ENCODE peak calls at places on chromosomes 11 and 22, in five cellular contexts. One of them, this sample, is unnamed.

GRCh38 chr11:119338318-119338890 is 2.3 kb downstream of the C1QTNF5 start:
- DNase-seq in EH: peak; percentile 87
- DNase-seq in mammary epithelial cell: peak; percentile 44
- DNase-seq in ovary: no peak
- DNase-seq in A172: peak; percentile 31
- DNase-seq in this sample: peak; percentile 74

GRCh38 chr11:71843858-71844257 is 10.9 kb downstream of the DEFB108B start:
- DNase-seq in EH: no peak
- DNase-seq in mammary epithelial cell: no peak
- DNase-seq in ovary: no peak
- DNase-seq in A172: no peak
- DNase-seq in this sample: no peak

GRCh38 chr11:6204708-6205107 is 649 bp upstream of the C11orf42 start:
- DNase-seq in EH: no peak
- DNase-seq in mammary epithelial cell: no peak
- DNase-seq in ovary: no peak
- DNase-seq in A172: no peak
- DNase-seq in this sample: no peak

GRCh38 chr22:38139901-38140300 is 29.4 kb upstream of the BAIAP2L2 start:
- DNase-seq in EH: no peak
- DNase-seq in mammary epithelial cell: no peak
- DNase-seq in ovary: no peak
- DNase-seq in A172: no peak
- DNase-seq in this sample: no peak

GRCh38 chr22:36326178-36327161 is 61.3 kb downstream of the MYH9 start:
- DNase-seq in EH: no peak
- DNase-seq in mammary epithelial cell: no peak
- DNase-seq in ovary: no peak
- DNase-seq in A172: no peak
- DNase-seq in this sample: no peak

GRCh38 chr22:25032066-25032465 is 79.5 kb downstream of the KIAA1671 start:
- DNase-seq in EH: no peak
- DNase-seq in mammary epithelial cell: no peak
- DNase-seq in ovary: no peak
- DNase-seq in A172: no peak
- DNase-seq in this sample: no peak

GRCh38 chr11:44859528-44859925 is 91.2 kb downstream of the TP53I11 start:
- DNase-seq in EH: no peak
- DNase-seq in mammary epithelial cell: no peak
- DNase-seq in ovary: no peak
- DNase-seq in A172: no peak
- DNase-seq in this sample: no peak

GRCh38 chr11:100752371-100753073 is 65.4 kb downstream of the ARHGAP42 start:
- DNase-seq in EH: no peak
- DNase-seq in mammary epithelial cell: peak; percentile 46
- DNase-seq in ovary: no peak
- DNase-seq in A172: no peak
- DNase-seq in this sample: no peak